ENCODE peak calls at places on chromosomes 13 and 19, in eight cellular contexts. T, K, Z, B, A, U, Q and J are unnamed samples.

GRCh38 chr13:23695711-23696512 is 125.7 kb downstream of the TNFRSF19 start:
- DNase-seq in B (no peak), T (no peak), K (no peak), U (peak; percentile 45), A (peak; percentile 74), Q (peak; percentile 30), Z (no peak), J (no peak)

GRCh38 chr19:18300930-18301717 is 19.7 kb upstream of the JUND start:
- DNase-seq in T (peak; percentile 85), A (peak; percentile 92), U (no peak), Q (no peak), Z (no peak), B (peak; percentile 67), K (no peak), J (peak; percentile 97)

GRCh38 chr19:34254552-34255432 is at the start of gene GARRE1:
- DNase-seq in U (peak; percentile 28), A (peak; percentile 42), Q (peak; percentile 79), K (peak; percentile 42), T (peak; percentile 45), B (peak; percentile 94), Z (no peak), J (peak; percentile 68)

GRCh38 chr19:57747472-57747807 is 825 bp downstream of the ZNF776 start:
- DNase-seq in K (no peak), T (peak; percentile 14), U (no peak), Z (no peak), A (no peak), Q (no peak), B (no peak), J (no peak)

GRCh38 chr19:48342841-48343540 is 17.6 kb downstream of the EMP3 start:
- DNase-seq in B (no peak), K (no peak), Q (no peak), Z (no peak), U (no peak), A (no peak), T (peak; percentile 83), J (peak; percentile 65)

GRCh38 chr13:61383101-61383500 is 32.5 kb downstream of the PCDH20 start:
- DNase-seq in Z (no peak), A (no peak), U (no peak), T (no peak), B (no peak), K (no peak), Q (no peak), J (no peak)

GRCh38 chr19:16285769-16286564 is 38.7 kb upstream of the KLF2 start:
- DNase-seq in B (no peak), K (peak; percentile 26), A (peak; percentile 46), T (no peak), Q (no peak), U (no peak), Z (no peak), J (peak; percentile 8)

GRCh38 chr13:95607363-95607762 is 37.1 kb downstream of the DZIP1 start:
- DNase-seq in U (no peak), A (no peak), Q (no peak), Z (no peak), B (no peak), T (peak; percentile 54), K (peak; percentile 39), J (no peak)

GRCh38 chr13:46575321-46575721 is 22.4 kb downstream of the LRCH1 start:
- DNase-seq in A (no peak), K (no peak), B (no peak), T (peak; percentile 58), Q (no peak), U (no peak), Z (peak; percentile 52), J (no peak)